ENCODE peak calls at places on chromosomes 7 and 10, in six cellular contexts. L is neural progenitor cell, V is choroid plexus epithelial cell, D is pancreas, K is astrocyte of the spinal cord, S is Panc1. P is an unnamed sample.

GRCh38 chr10:102395677-102396197 is at the start of gene NFKB2:
- DNase-seq in L (no peak), V (peak), D (no peak), K (no peak), S (no peak), P (no peak)

GRCh38 chr7:132490474-132490873 is 85.8 kb downstream of the PLXNA4 start:
- DNase-seq in L (no peak), V (no peak), D (no peak), K (no peak), S (no peak), P (no peak)

GRCh38 chr10:4663162-4663992 is 162.6 kb upstream of the AKR1E2 start:
- DNase-seq in L (peak), V (peak), D (no peak), K (peak), S (peak), P (peak)

GRCh38 chr10:86795353-86795752 is 38.9 kb downstream of the BMPR1A start:
- DNase-seq in L (peak), V (peak), D (no peak), K (peak), S (peak), P (no peak)

GRCh38 chr10:24435374-24435773 is 226.4 kb downstream of the KIAA1217 start:
- DNase-seq in L (no peak), V (peak), D (no peak), K (peak), S (no peak), P (no peak)

GRCh38 chr10:55214608-55215007 is 413.6 kb upstream of the PCDH15 start:
- DNase-seq in L (no peak), V (no peak), D (no peak), K (no peak), S (no peak), P (no peak)

GRCh38 chr10:62694537-62695126 is 109.9 kb upstream of the ADO start:
- DNase-seq in L (no peak), V (no peak), D (no peak), K (no peak), S (no peak), P (no peak)

GRCh38 chr10:78750418-78750817 is 318.3 kb upstream of the ZMIZ1 start:
- DNase-seq in L (no peak), V (no peak), D (no peak), K (peak), S (no peak), P (no peak)

GRCh38 chr10:123359539-123359938 is 205.3 kb downstream of the BUB3 start:
- DNase-seq in L (no peak), V (no peak), D (no peak), K (no peak), S (no peak), P (no peak)

GRCh38 chr7:47617131-47617530 is 35.2 kb upstream of the TNS3 start:
- DNase-seq in L (no peak), V (no peak), D (no peak), K (no peak), S (no peak), P (no peak)

GRCh38 chr7:109793-110556 is 82.4 kb upstream of the FAM20C start:
- DNase-seq in L (no peak), V (no peak), D (no peak), K (no peak), S (no peak), P (no peak)

GRCh38 chr10:110141185-110141584 is 66.2 kb upstream of the MXI1 start:
- DNase-seq in L (no peak), V (peak), D (no peak), K (peak), S (no peak), P (no peak)

GRCh38 chr7:151924508-151924907 is 31.7 kb upstream of the GALNTL5 start:
- DNase-seq in L (no peak), V (no peak), D (no peak), K (no peak), S (no peak), P (peak)

GRCh38 chr10:70348228-70348850 is 34.1 kb downstream of the LRRC20 start:
- DNase-seq in L (peak), V (peak), D (peak), K (peak), S (no peak), P (peak)

GRCh38 chr7:64618785-64619456 is 47.0 kb upstream of the ZNF107 start:
- DNase-seq in L (peak), V (peak), D (no peak), K (peak), S (peak), P (no peak)

GRCh38 chr7:27110163-27110976 is 7.9 kb upstream of the HOXA2 start:
- DNase-seq in L (peak), V (no peak), D (no peak), K (peak), S (no peak), P (peak)

GRCh38 chr7:141575654-141576448 is 24.6 kb downstream of the AGK start:
- DNase-seq in L (no peak), V (peak), D (no peak), K (no peak), S (no peak), P (no peak)

GRCh38 chr10:12355384-12355783 is 6.0 kb downstream of the CAMK1D start:
- DNase-seq in L (no peak), V (no peak), D (no peak), K (no peak), S (no peak), P (no peak)
- H3K4me3 ChIP-seq in L (no peak), V (no peak), D (no peak), K (no peak), S (no peak), P (no peak)

GRCh38 chr10:60397792-60398191 is 8.1 kb upstream of the ANK3 start:
- DNase-seq in L (no peak), V (peak), D (no peak), K (no peak), S (no peak), P (peak)

GRCh38 chr10:60395711-60396110 is 6.0 kb upstream of the ANK3 start:
- DNase-seq in L (no peak), V (no peak), D (no peak), K (no peak), S (no peak), P (no peak)

GRCh38 chr10:60400366-60400765 is 10.7 kb upstream of the ANK3 start:
- DNase-seq in L (no peak), V (no peak), D (no peak), K (no peak), S (no peak), P (no peak)

GRCh38 chr10:60396766-60397165 is 7.1 kb upstream of the ANK3 start:
- DNase-seq in L (no peak), V (peak), D (no peak), K (no peak), S (no peak), P (no peak)

DNA sequence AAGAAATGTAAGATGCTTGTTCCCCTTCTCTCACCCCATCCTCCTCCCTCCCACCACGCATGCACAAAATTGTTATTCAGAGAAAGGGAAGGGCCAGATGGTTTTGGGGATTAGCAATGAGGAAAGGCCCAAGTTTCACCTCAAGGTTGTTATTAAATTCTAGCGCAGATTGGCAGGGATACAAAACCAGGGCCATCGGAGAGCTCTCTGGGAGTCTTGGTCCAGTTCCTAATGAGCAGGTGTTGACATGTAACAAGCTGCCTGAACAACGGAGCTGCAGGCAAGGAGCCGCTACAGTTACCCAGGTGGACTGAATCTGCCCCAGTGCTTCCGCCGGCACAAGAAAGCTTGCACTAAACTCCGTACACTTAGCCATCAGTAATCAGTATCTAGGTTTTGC is 9.7 kb upstream of the ANK3 start:
- DNase-seq in L (no peak), V (no peak), D (no peak), K (no peak), S (no peak), P (no peak)
- TF ChIP-seq CTCF in L (no peak), V (no peak), D (no peak), K (no peak), S (no peak), P (no peak)

DNA sequence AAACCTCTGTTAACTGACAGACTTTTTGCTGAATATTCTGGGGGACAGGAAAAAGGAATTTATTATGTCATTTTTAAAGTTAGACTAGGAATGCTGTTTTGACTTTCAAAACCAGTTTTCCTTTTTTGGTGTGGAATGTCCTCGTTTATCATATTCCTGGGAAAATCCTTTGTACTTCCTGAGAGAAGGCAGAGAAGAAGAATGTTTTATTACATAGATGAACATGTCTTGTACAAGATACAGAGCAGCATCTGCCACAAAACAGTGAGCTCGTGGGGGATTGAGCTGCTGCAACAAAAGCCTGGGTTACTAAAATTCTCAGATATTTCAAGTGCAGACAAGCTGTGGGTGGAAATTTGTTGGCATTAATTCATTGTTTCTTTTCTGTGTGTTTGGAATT is 20.2 kb downstream of the MCU start:
- DNase-seq in L (no peak), V (no peak), D (no peak), K (peak), S (no peak), P (no peak)
- H3K4me3 ChIP-seq in L (no peak), V (no peak), D (no peak), K (no peak), S (no peak), P (no peak)

DNA sequence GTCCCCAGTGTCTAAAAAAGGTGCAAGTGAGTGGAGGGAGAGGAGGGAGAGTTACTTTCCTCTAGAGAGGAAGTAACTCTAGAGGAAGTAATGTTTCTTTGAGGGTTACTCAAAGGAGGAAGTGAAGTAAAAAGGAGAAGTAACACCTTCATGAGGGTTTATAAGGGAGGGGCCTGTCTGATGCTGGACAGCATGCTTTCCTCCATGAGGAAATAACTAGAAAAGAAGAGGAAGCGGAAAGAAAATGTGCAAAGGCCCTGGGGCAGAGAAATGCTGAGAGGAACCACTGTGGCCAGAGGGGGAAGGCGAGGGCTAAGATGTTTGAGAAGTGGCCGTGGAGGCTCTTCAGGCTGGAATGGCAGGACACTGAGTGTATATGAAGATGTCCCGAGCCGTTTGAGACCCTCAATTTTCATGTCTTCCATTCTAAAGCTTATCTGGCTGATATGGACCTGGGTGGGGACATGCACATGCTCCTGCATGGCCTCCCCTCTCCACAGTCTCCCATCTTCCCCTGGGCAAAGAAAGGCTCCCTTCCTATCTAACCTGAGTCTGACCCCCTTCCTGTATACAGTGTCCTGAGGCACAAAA is 3.4 kb upstream of the SLC18A2 start:
- DNase-seq in L (no peak), V (no peak), D (no peak), K (no peak), S (no peak), P (no peak)
- TF ChIP-seq CTCF in L (no peak), V (no peak), D (no peak), K (no peak), S (no peak), P (no peak)

DNA sequence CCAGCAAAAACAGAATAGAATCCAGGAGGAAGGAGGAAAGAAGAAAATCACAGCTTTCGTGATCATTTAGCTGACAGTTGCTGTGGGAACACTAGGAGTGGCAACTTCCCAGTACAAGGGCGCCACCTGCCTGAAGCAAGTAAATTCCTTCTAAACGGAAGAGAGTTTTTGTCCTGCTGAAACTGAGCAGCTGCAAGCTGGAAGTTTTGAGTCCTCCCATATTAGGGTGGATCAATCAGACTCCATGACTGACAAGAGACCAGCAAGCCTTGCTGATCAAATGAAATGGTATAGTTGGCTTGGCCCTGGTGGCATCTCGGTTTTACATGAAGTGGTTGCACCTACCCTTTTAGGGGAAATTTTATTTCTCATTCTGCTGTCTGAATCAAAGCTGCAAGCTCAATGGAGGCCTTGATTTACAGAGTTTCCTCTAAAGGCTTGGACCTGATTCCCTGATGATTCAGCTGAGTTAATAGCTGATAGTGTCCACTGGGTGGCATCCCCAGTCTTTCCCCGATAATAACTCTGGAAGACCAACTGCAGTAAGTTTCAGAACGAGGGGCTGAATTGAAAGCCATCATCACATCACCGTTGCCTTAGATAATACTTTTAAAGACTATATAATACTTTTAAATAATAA is 299.6 kb downstream of the HGF start:
- DNase-seq in L (peak), V (peak), D (peak), K (peak), S (no peak), P (peak)
- H3K4me3 ChIP-seq in L (no peak), V (no peak), D (no peak), K (no peak), S (no peak), P (no peak)

GRCh38 chr7:158011941-158012340 is 575.7 kb downstream of the PTPRN2 start:
- DNase-seq in L (no peak), V (no peak), D (no peak), K (no peak), S (no peak), P (no peak)

GRCh38 chr7:158009886-158010285 is 577.7 kb downstream of the PTPRN2 start:
- DNase-seq in L (no peak), V (no peak), D (no peak), K (no peak), S (no peak), P (no peak)

GRCh38 chr7:158013085-158013668 is 574.4 kb downstream of the PTPRN2 start:
- DNase-seq in L (no peak), V (peak), D (no peak), K (no peak), S (no peak), P (no peak)

GRCh38 chr7:158008267-158008666 is 579.4 kb downstream of the PTPRN2 start:
- DNase-seq in L (no peak), V (no peak), D (no peak), K (no peak), S (no peak), P (no peak)

GRCh38 chr7:158010956-158011698 is 576.5 kb downstream of the PTPRN2 start:
- DNase-seq in L (no peak), V (no peak), D (no peak), K (no peak), S (no peak), P (no peak)
- TF ChIP-seq CTCF in L (peak), V (no peak), D (no peak), K (no peak), S (no peak), P (no peak)